ENCODE peak calls at places on chromosomes 1 and 21, in seven cellular contexts. One of them, this sample, is unnamed.

GRCh38 chr1:226611301-226611700 is 62.7 kb downstream of the STUM start:
- DNase-seq in right lobe of liver: no peak
- DNase-seq in tibial artery: no peak
- DNase-seq in left lung: peak; percentile 28
- DNase-seq in PC-9: no peak
- DNase-seq in cardiac muscle cell: no peak
- DNase-seq in HCT116: no peak
- DNase-seq in this sample: no peak

GRCh38 chr1:34642679-34643078 is 112.2 kb upstream of the GJB5 start:
- DNase-seq in right lobe of liver: no peak
- DNase-seq in tibial artery: no peak
- DNase-seq in left lung: no peak
- DNase-seq in PC-9: no peak
- DNase-seq in cardiac muscle cell: no peak
- DNase-seq in HCT116: peak; percentile 6
- DNase-seq in this sample: no peak

GRCh38 chr1:236063919-236064673 is 794 bp downstream of the NID1 start:
- DNase-seq in right lobe of liver: peak; percentile 83
- DNase-seq in tibial artery: peak; percentile 78
- DNase-seq in left lung: peak; percentile 83
- DNase-seq in PC-9: no peak
- DNase-seq in cardiac muscle cell: peak; percentile 83
- DNase-seq in HCT116: no peak
- DNase-seq in this sample: peak; percentile 63

GRCh38 chr1:40625076-40625475 is 40.4 kb downstream of the RIMS3 start:
- DNase-seq in right lobe of liver: peak; percentile 52
- DNase-seq in tibial artery: no peak
- DNase-seq in left lung: no peak
- DNase-seq in PC-9: no peak
- DNase-seq in cardiac muscle cell: peak; percentile 19
- DNase-seq in HCT116: no peak
- DNase-seq in this sample: peak; percentile 20

GRCh38 chr1:235783148-235783776 is 83.4 kb downstream of the LYST start:
- DNase-seq in right lobe of liver: no peak
- DNase-seq in tibial artery: no peak
- DNase-seq in left lung: no peak
- DNase-seq in PC-9: peak; percentile 52
- DNase-seq in cardiac muscle cell: peak; percentile 69
- DNase-seq in HCT116: peak; percentile 26
- DNase-seq in this sample: peak; percentile 8

GRCh38 chr1:164576311-164577271 is 17.6 kb downstream of the PBX1 start:
- DNase-seq in right lobe of liver: no peak
- DNase-seq in tibial artery: no peak
- DNase-seq in left lung: peak; percentile 69
- DNase-seq in PC-9: no peak
- DNase-seq in cardiac muscle cell: peak; percentile 84
- DNase-seq in HCT116: no peak
- DNase-seq in this sample: no peak

GRCh38 chr1:49187054-49187453 is 410.4 kb upstream of the BEND5 start:
- DNase-seq in right lobe of liver: no peak
- DNase-seq in tibial artery: no peak
- DNase-seq in left lung: no peak
- DNase-seq in PC-9: no peak
- DNase-seq in cardiac muscle cell: no peak
- DNase-seq in HCT116: no peak
- DNase-seq in this sample: no peak

GRCh38 chr1:87279966-87280535 is 48.6 kb upstream of the LMO4 start:
- DNase-seq in right lobe of liver: no peak
- DNase-seq in tibial artery: no peak
- DNase-seq in left lung: no peak
- DNase-seq in PC-9: no peak
- DNase-seq in cardiac muscle cell: peak; percentile 21
- DNase-seq in HCT116: peak; percentile 10
- DNase-seq in this sample: no peak

GRCh38 chr21:43864313-43864805 is 664 bp upstream of the AGPAT3 start:
- DNase-seq in right lobe of liver: peak; percentile 71
- DNase-seq in tibial artery: no peak
- DNase-seq in left lung: peak; percentile 89
- DNase-seq in PC-9: peak; percentile 52
- DNase-seq in cardiac muscle cell: peak; percentile 33
- DNase-seq in HCT116: peak; percentile 60
- DNase-seq in this sample: peak; percentile 75

GRCh38 chr21:34054259-34054658 is 19.1 kb upstream of the MRPS6 start:
- DNase-seq in right lobe of liver: no peak
- DNase-seq in tibial artery: no peak
- DNase-seq in left lung: no peak
- DNase-seq in PC-9: no peak
- DNase-seq in cardiac muscle cell: no peak
- DNase-seq in HCT116: no peak
- DNase-seq in this sample: peak; percentile 39

GRCh38 chr1:160192234-160192633 is 1.9 kb downstream of the CASQ1 start:
- DNase-seq in right lobe of liver: no peak
- DNase-seq in tibial artery: no peak
- DNase-seq in left lung: no peak
- DNase-seq in PC-9: no peak
- DNase-seq in cardiac muscle cell: no peak
- DNase-seq in HCT116: no peak
- DNase-seq in this sample: no peak

GRCh38 chr1:84877592-84877991 is 15.4 kb downstream of the LPAR3 start:
- DNase-seq in right lobe of liver: no peak
- DNase-seq in tibial artery: no peak
- DNase-seq in left lung: no peak
- DNase-seq in PC-9: no peak
- DNase-seq in cardiac muscle cell: no peak
- DNase-seq in HCT116: no peak
- DNase-seq in this sample: no peak

GRCh38 chr1:153032677-153033308 is 1.8 kb downstream of the SPRR1B start:
- DNase-seq in right lobe of liver: peak; percentile 24
- DNase-seq in tibial artery: no peak
- DNase-seq in left lung: no peak
- DNase-seq in PC-9: peak; percentile 96
- DNase-seq in cardiac muscle cell: peak; percentile 49
- DNase-seq in HCT116: peak; percentile 36
- DNase-seq in this sample: no peak

GRCh38 chr1:68011786-68012375 is 38.5 kb downstream of the DIRAS3 start:
- DNase-seq in right lobe of liver: no peak
- DNase-seq in tibial artery: no peak
- DNase-seq in left lung: no peak
- DNase-seq in PC-9: no peak
- DNase-seq in cardiac muscle cell: peak; percentile 8
- DNase-seq in HCT116: no peak
- DNase-seq in this sample: no peak

GRCh38 chr1:117919376-117919775 is 10.0 kb downstream of the GDAP2 start:
- DNase-seq in right lobe of liver: no peak
- DNase-seq in tibial artery: no peak
- DNase-seq in left lung: no peak
- DNase-seq in PC-9: no peak
- DNase-seq in cardiac muscle cell: no peak
- DNase-seq in HCT116: no peak
- DNase-seq in this sample: no peak

GRCh38 chr1:76587213-76587612 is 280.1 kb upstream of the ST6GALNAC5 start:
- DNase-seq in right lobe of liver: no peak
- DNase-seq in tibial artery: no peak
- DNase-seq in left lung: no peak
- DNase-seq in PC-9: no peak
- DNase-seq in cardiac muscle cell: no peak
- DNase-seq in HCT116: no peak
- DNase-seq in this sample: no peak
- H3K4me3 ChIP-seq in right lobe of liver: no peak overlapping the region
- H3K4me3 ChIP-seq in tibial artery: no peak overlapping the region
- H3K4me3 ChIP-seq in left lung: no peak overlapping the region
- H3K4me3 ChIP-seq in PC-9: no peak overlapping the region
- H3K4me3 ChIP-seq in cardiac muscle cell: no peak overlapping the region
- H3K4me3 ChIP-seq in HCT116: no peak overlapping the region
- H3K4me3 ChIP-seq in this sample: no peak overlapping the region

GRCh38 chr1:229410692-229411433 is 23.0 kb downstream of the ACTA1 start:
- DNase-seq in right lobe of liver: no peak
- DNase-seq in tibial artery: peak; percentile 69
- DNase-seq in left lung: no peak
- DNase-seq in PC-9: no peak
- DNase-seq in cardiac muscle cell: peak; percentile 62
- DNase-seq in HCT116: no peak
- DNase-seq in this sample: peak; percentile 44
- H3K4me3 ChIP-seq in right lobe of liver: no peak overlapping the region
- H3K4me3 ChIP-seq in tibial artery: peak overlapping the region; percentile 25
- H3K4me3 ChIP-seq in left lung: no peak overlapping the region
- H3K4me3 ChIP-seq in PC-9: no peak overlapping the region
- H3K4me3 ChIP-seq in cardiac muscle cell: no peak overlapping the region
- H3K4me3 ChIP-seq in HCT116: peak overlapping the region; percentile 15
- H3K4me3 ChIP-seq in this sample: no peak overlapping the region

GRCh38 chr1:246144931-246145330 is 362.1 kb downstream of the SMYD3 start:
- DNase-seq in right lobe of liver: no peak
- DNase-seq in tibial artery: no peak
- DNase-seq in left lung: no peak
- DNase-seq in PC-9: no peak
- DNase-seq in cardiac muscle cell: no peak
- DNase-seq in HCT116: no peak
- DNase-seq in this sample: no peak

GRCh38 chr1:246145900-246146299 is 361.2 kb downstream of the SMYD3 start:
- DNase-seq in right lobe of liver: no peak
- DNase-seq in tibial artery: no peak
- DNase-seq in left lung: no peak
- DNase-seq in PC-9: no peak
- DNase-seq in cardiac muscle cell: no peak
- DNase-seq in HCT116: no peak
- DNase-seq in this sample: no peak

GRCh38 chr1:246139745-246140182 is 367.3 kb downstream of the SMYD3 start:
- DNase-seq in right lobe of liver: no peak
- DNase-seq in tibial artery: no peak
- DNase-seq in left lung: no peak
- DNase-seq in PC-9: peak; percentile 82
- DNase-seq in cardiac muscle cell: peak; percentile 34
- DNase-seq in HCT116: peak; percentile 92
- DNase-seq in this sample: no peak

GRCh38 chr1:246141306-246141705 is 365.8 kb downstream of the SMYD3 start:
- DNase-seq in right lobe of liver: no peak
- DNase-seq in tibial artery: no peak
- DNase-seq in left lung: no peak
- DNase-seq in PC-9: no peak
- DNase-seq in cardiac muscle cell: no peak
- DNase-seq in HCT116: no peak
- DNase-seq in this sample: no peak

DNA sequence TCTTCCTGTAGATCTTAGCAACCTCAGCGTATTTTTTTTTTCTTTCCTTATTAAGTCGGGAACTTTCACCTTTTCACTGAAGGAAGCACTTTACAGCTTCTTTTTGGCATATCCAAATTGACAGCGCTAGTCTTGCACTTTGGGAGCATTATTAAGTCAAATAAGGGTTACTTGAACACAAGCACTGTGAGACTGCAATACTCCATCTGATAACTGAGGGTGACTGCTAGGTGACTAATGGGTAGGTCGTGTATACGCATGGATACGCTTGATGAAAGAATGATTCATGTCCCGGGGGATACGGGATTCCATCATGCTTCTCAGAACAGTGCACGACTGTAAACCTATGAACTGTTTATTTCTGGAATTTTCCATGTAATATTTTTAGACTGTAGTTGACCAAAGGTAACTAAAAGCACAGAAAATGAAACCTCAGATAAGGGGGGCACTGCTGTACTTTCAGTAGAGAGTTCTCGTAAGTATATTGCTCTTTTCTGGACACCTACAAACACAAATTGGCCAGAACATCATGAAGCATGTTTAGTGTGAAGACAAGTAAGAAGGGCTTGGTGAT is 364.7 kb downstream of the SMYD3 start:
- DNase-seq in right lobe of liver: no peak
- DNase-seq in tibial artery: no peak
- DNase-seq in left lung: no peak
- DNase-seq in PC-9: peak; percentile 53
- DNase-seq in cardiac muscle cell: peak; percentile 91
- DNase-seq in HCT116: peak; percentile 87
- DNase-seq in this sample: no peak
- H3K4me3 ChIP-seq in right lobe of liver: no peak overlapping the region
- H3K4me3 ChIP-seq in tibial artery: no peak overlapping the region
- H3K4me3 ChIP-seq in left lung: no peak overlapping the region
- H3K4me3 ChIP-seq in PC-9: no peak overlapping the region
- H3K4me3 ChIP-seq in cardiac muscle cell: no peak overlapping the region
- H3K4me3 ChIP-seq in HCT116: no peak overlapping the region
- H3K4me3 ChIP-seq in this sample: no peak overlapping the region

GRCh38 chr1:45623972-45624371 is at the start of gene CCDC17:
- DNase-seq in right lobe of liver: no peak
- DNase-seq in tibial artery: no peak
- DNase-seq in left lung: no peak
- DNase-seq in PC-9: no peak
- DNase-seq in cardiac muscle cell: no peak
- DNase-seq in HCT116: no peak
- DNase-seq in this sample: peak; percentile 15

GRCh38 chr1:45621895-45622266 is 2.0 kb downstream of the CCDC17 start:
- DNase-seq in right lobe of liver: no peak
- DNase-seq in tibial artery: no peak
- DNase-seq in left lung: no peak
- DNase-seq in PC-9: no peak
- DNase-seq in cardiac muscle cell: no peak
- DNase-seq in HCT116: no peak
- DNase-seq in this sample: no peak

GRCh38 chr1:45622267-45622890 is 1.5 kb downstream of the CCDC17 start:
- DNase-seq in right lobe of liver: peak; percentile 34
- DNase-seq in tibial artery: no peak
- DNase-seq in left lung: peak; percentile 76
- DNase-seq in PC-9: no peak
- DNase-seq in cardiac muscle cell: peak; percentile 15
- DNase-seq in HCT116: no peak
- DNase-seq in this sample: no peak

GRCh38 chr1:45621501-45621836 is 2.4 kb downstream of the CCDC17 start:
- DNase-seq in right lobe of liver: peak; percentile 22
- DNase-seq in tibial artery: no peak
- DNase-seq in left lung: no peak
- DNase-seq in PC-9: no peak
- DNase-seq in cardiac muscle cell: no peak
- DNase-seq in HCT116: no peak
- DNase-seq in this sample: no peak

GRCh38 chr1:45622891-45623394 is 911 bp downstream of the CCDC17 start:
- DNase-seq in right lobe of liver: peak; percentile 20
- DNase-seq in tibial artery: no peak
- DNase-seq in left lung: peak; percentile 79
- DNase-seq in PC-9: no peak
- DNase-seq in cardiac muscle cell: peak; percentile 24
- DNase-seq in HCT116: no peak
- DNase-seq in this sample: no peak
- H3K4me3 ChIP-seq in right lobe of liver: no peak overlapping the region
- H3K4me3 ChIP-seq in tibial artery: peak overlapping the region; percentile 45
- H3K4me3 ChIP-seq in left lung: no peak overlapping the region
- H3K4me3 ChIP-seq in PC-9: no peak overlapping the region
- H3K4me3 ChIP-seq in cardiac muscle cell: no peak overlapping the region
- H3K4me3 ChIP-seq in HCT116: no peak overlapping the region
- H3K4me3 ChIP-seq in this sample: no peak overlapping the region

This sample was measured in small intestine.